ENCODE peak calls at places on chromosomes 11 and 22, in nine cellular contexts. One of them, this sample, is unnamed.

GRCh38 chr11:12968836-12969235 is 40.3 kb upstream of the RASSF10 start:
- DNase-seq in body of pancreas: no peak
- DNase-seq in astrocyte of the spinal cord: no peak
- DNase-seq in A549: no peak
- DNase-seq in AG04450: no peak
- DNase-seq in foreskin fibroblast: no peak
- DNase-seq in neural progenitor cell: no peak
- DNase-seq in GM23248: no peak
- DNase-seq in heart left ventricle: no peak
- DNase-seq in this sample: no peak

GRCh38 chr11:118928870-118929495 is 3.3 kb upstream of the BCL9L start:
- DNase-seq in body of pancreas: peak; percentile 77
- DNase-seq in astrocyte of the spinal cord: peak; percentile 75
- DNase-seq in A549: peak; percentile 64
- DNase-seq in AG04450: no peak
- DNase-seq in foreskin fibroblast: no peak
- DNase-seq in neural progenitor cell: no peak
- DNase-seq in GM23248: peak; percentile 79
- DNase-seq in heart left ventricle: peak; percentile 82
- DNase-seq in this sample: peak; percentile 59

GRCh38 chr22:38802671-38803121 is 8.8 kb upstream of the DNAL4 start:
- DNase-seq in body of pancreas: peak; percentile 69
- DNase-seq in astrocyte of the spinal cord: peak; percentile 86
- DNase-seq in A549: peak; percentile 86
- DNase-seq in AG04450: peak; percentile 85
- DNase-seq in foreskin fibroblast: peak; percentile 94
- DNase-seq in neural progenitor cell: peak; percentile 13
- DNase-seq in GM23248: peak; percentile 99
- DNase-seq in heart left ventricle: no peak
- DNase-seq in this sample: peak; percentile 95

GRCh38 chr11:107999759-108000455 is 8.8 kb upstream of the CUL5 start:
- DNase-seq in body of pancreas: peak; percentile 21
- DNase-seq in astrocyte of the spinal cord: peak; percentile 56
- DNase-seq in A549: peak; percentile 61
- DNase-seq in AG04450: no peak
- DNase-seq in foreskin fibroblast: no peak
- DNase-seq in neural progenitor cell: peak; percentile 85
- DNase-seq in GM23248: peak; percentile 36
- DNase-seq in heart left ventricle: no peak
- DNase-seq in this sample: peak; percentile 59

GRCh38 chr11:72398058-72398758 is 36.1 kb downstream of the CLPB start:
- DNase-seq in body of pancreas: no peak
- DNase-seq in astrocyte of the spinal cord: no peak
- DNase-seq in A549: no peak
- DNase-seq in AG04450: no peak
- DNase-seq in foreskin fibroblast: no peak
- DNase-seq in neural progenitor cell: no peak
- DNase-seq in GM23248: no peak
- DNase-seq in heart left ventricle: no peak
- DNase-seq in this sample: no peak

GRCh38 chr11:109680127-109680526 is 258.1 kb downstream of the C11orf87 start:
- DNase-seq in body of pancreas: no peak
- DNase-seq in astrocyte of the spinal cord: peak; percentile 21
- DNase-seq in A549: no peak
- DNase-seq in AG04450: no peak
- DNase-seq in foreskin fibroblast: no peak
- DNase-seq in neural progenitor cell: no peak
- DNase-seq in GM23248: peak; percentile 38
- DNase-seq in heart left ventricle: no peak
- DNase-seq in this sample: peak; percentile 25

GRCh38 chr11:100525635-100526034 is 161.5 kb upstream of the ARHGAP42 start:
- DNase-seq in body of pancreas: no peak
- DNase-seq in astrocyte of the spinal cord: no peak
- DNase-seq in A549: peak; percentile 3
- DNase-seq in AG04450: no peak
- DNase-seq in foreskin fibroblast: no peak
- DNase-seq in neural progenitor cell: peak; percentile 35
- DNase-seq in GM23248: no peak
- DNase-seq in heart left ventricle: no peak
- DNase-seq in this sample: no peak

GRCh38 chr11:130408901-130409300 is 19.5 kb downstream of the ADAMTS8 start:
- DNase-seq in body of pancreas: no peak
- DNase-seq in astrocyte of the spinal cord: no peak
- DNase-seq in A549: no peak
- DNase-seq in AG04450: no peak
- DNase-seq in foreskin fibroblast: no peak
- DNase-seq in neural progenitor cell: no peak
- DNase-seq in GM23248: no peak
- DNase-seq in heart left ventricle: no peak
- DNase-seq in this sample: no peak

GRCh38 chr11:76783294-76783900 is at the start of gene TSKU:
- DNase-seq in body of pancreas: no peak
- DNase-seq in astrocyte of the spinal cord: peak; percentile 47
- DNase-seq in A549: peak; percentile 57
- DNase-seq in AG04450: no peak
- DNase-seq in foreskin fibroblast: no peak
- DNase-seq in neural progenitor cell: no peak
- DNase-seq in GM23248: peak; percentile 81
- DNase-seq in heart left ventricle: no peak
- DNase-seq in this sample: peak; percentile 28

GRCh38 chr22:28018461-28018927 is 99.4 kb upstream of the PITPNB start:
- DNase-seq in body of pancreas: peak; percentile 2
- DNase-seq in astrocyte of the spinal cord: no peak
- DNase-seq in A549: no peak
- DNase-seq in AG04450: no peak
- DNase-seq in foreskin fibroblast: no peak
- DNase-seq in neural progenitor cell: no peak
- DNase-seq in GM23248: no peak
- DNase-seq in heart left ventricle: no peak
- DNase-seq in this sample: no peak

DNA sequence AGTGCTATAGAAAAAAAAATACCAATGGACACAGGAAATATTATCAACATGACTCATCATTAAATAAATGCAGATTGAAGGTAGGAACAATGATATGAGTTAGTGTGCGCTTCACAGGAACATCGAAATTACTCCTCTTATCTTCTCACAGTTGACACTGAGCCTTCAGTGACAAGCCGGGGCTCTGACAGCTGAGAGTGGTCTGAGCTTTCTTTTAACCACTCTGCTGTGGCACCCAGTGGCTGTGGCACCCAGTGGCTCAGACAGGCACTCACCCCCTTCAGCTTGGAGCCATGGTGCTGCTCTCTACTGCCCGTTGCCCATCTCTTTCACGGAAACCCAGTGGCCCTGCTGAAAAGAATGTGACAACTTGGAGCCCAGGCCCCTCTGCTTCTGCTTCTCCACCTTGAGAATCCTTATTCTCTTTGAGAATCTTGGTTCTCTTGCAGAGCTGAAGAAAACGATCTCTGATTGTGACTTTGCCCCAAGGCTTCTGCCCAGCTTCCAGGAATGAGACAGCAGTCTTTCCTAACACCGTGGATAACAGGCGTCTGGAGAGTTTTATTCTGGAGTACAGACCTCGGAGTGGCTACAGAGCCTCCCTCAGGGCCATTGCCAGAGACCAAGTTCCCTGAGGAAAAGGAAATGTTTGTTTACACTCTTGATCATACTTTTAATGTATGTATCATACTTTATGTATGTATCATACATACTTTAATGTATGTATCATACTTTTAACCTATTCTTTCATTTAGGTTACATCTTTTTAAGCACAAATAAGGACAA is 37.1 kb upstream of the OR8B8 start:
- DNase-seq in body of pancreas: no peak
- DNase-seq in astrocyte of the spinal cord: peak; percentile 7
- DNase-seq in A549: no peak
- DNase-seq in AG04450: no peak
- DNase-seq in foreskin fibroblast: peak; percentile 18
- DNase-seq in neural progenitor cell: no peak
- DNase-seq in GM23248: peak; percentile 2
- DNase-seq in heart left ventricle: no peak
- DNase-seq in this sample: peak; percentile 48
- H3K4me3 ChIP-seq in body of pancreas: no peak overlapping the region
- H3K4me3 ChIP-seq in astrocyte of the spinal cord: no peak overlapping the region
- H3K4me3 ChIP-seq in A549: no peak overlapping the region
- H3K4me3 ChIP-seq in AG04450: no peak overlapping the region
- H3K4me3 ChIP-seq in foreskin fibroblast: no peak overlapping the region
- H3K4me3 ChIP-seq in neural progenitor cell: no peak overlapping the region
- H3K4me3 ChIP-seq in GM23248: no peak overlapping the region
- H3K4me3 ChIP-seq in heart left ventricle: peak overlapping the region; percentile 51
- H3K4me3 ChIP-seq in this sample: peak overlapping the region; percentile 55

GRCh38 chr22:41474878-41475451 is 6.0 kb downstream of the ACO2 start:
- DNase-seq in body of pancreas: no peak
- DNase-seq in astrocyte of the spinal cord: no peak
- DNase-seq in A549: no peak
- DNase-seq in AG04450: no peak
- DNase-seq in foreskin fibroblast: no peak
- DNase-seq in neural progenitor cell: no peak
- DNase-seq in GM23248: no peak
- DNase-seq in heart left ventricle: no peak
- DNase-seq in this sample: no peak
- H3K4me3 ChIP-seq in body of pancreas: no peak overlapping the region
- H3K4me3 ChIP-seq in astrocyte of the spinal cord: no peak overlapping the region
- H3K4me3 ChIP-seq in A549: no peak overlapping the region
- H3K4me3 ChIP-seq in AG04450: no peak overlapping the region
- H3K4me3 ChIP-seq in foreskin fibroblast: no peak overlapping the region
- H3K4me3 ChIP-seq in neural progenitor cell: no peak overlapping the region
- H3K4me3 ChIP-seq in GM23248: no peak overlapping the region
- H3K4me3 ChIP-seq in heart left ventricle: no peak overlapping the region
- H3K4me3 ChIP-seq in this sample: no peak overlapping the region

GRCh38 chr11:73645972-73646631 is at the start of gene PLEKHB1:
- DNase-seq in body of pancreas: no peak
- DNase-seq in astrocyte of the spinal cord: no peak
- DNase-seq in A549: no peak
- DNase-seq in AG04450: no peak
- DNase-seq in foreskin fibroblast: no peak
- DNase-seq in neural progenitor cell: peak; percentile 91
- DNase-seq in GM23248: no peak
- DNase-seq in heart left ventricle: no peak
- DNase-seq in this sample: peak; percentile 22
- H3K4me3 ChIP-seq in body of pancreas: no peak within 1 kb of the TSS
- H3K4me3 ChIP-seq in astrocyte of the spinal cord: no peak within 1 kb of the TSS
- H3K4me3 ChIP-seq in A549: peak within 1 kb of the TSS; percentile 18
- H3K4me3 ChIP-seq in AG04450: no peak within 1 kb of the TSS
- H3K4me3 ChIP-seq in foreskin fibroblast: no peak within 1 kb of the TSS
- H3K4me3 ChIP-seq in neural progenitor cell: peak within 1 kb of the TSS; percentile 41
- H3K4me3 ChIP-seq in GM23248: no peak within 1 kb of the TSS
- H3K4me3 ChIP-seq in heart left ventricle: peak within 1 kb of the TSS; percentile 51
- H3K4me3 ChIP-seq in this sample: no peak within 1 kb of the TSS

GRCh38 chr22:19691007-19691720 is 23.1 kb upstream of the SEPTIN5 start:
- DNase-seq in body of pancreas: no peak
- DNase-seq in astrocyte of the spinal cord: no peak
- DNase-seq in A549: no peak
- DNase-seq in AG04450: no peak
- DNase-seq in foreskin fibroblast: no peak
- DNase-seq in neural progenitor cell: no peak
- DNase-seq in GM23248: no peak
- DNase-seq in heart left ventricle: no peak
- DNase-seq in this sample: no peak
- H3K4me3 ChIP-seq in body of pancreas: no peak overlapping the region
- H3K4me3 ChIP-seq in astrocyte of the spinal cord: no peak overlapping the region
- H3K4me3 ChIP-seq in A549: peak overlapping the region; percentile 26
- H3K4me3 ChIP-seq in AG04450: peak overlapping the region; percentile 45
- H3K4me3 ChIP-seq in foreskin fibroblast: no peak overlapping the region
- H3K4me3 ChIP-seq in neural progenitor cell: peak overlapping the region; percentile 6
- H3K4me3 ChIP-seq in GM23248: peak overlapping the region; percentile 60
- H3K4me3 ChIP-seq in heart left ventricle: peak overlapping the region; percentile 28
- H3K4me3 ChIP-seq in this sample: no peak overlapping the region

This sample was measured in fibroblast of pulmonary artery.